ENCODE peak calls at places on chromosomes 1 and 21, in eight cellular contexts. P is mesendoderm, F is right atrium auricular region, W is IMR-90, A is small intestine, Y is body of pancreas, Q is HAP-1, E is mesenchymal stem cell. L is an unnamed sample. For H3K36me3, the result is how much of the 10 kb centered on the place peaks cover.

GRCh38 chr1:58434181-58434580 is 112.3 kb downstream of the OMA1 start:
- DNase-seq in E (no peak), Y (no peak), A (no peak), F (no peak), Q (no peak), P (no peak), W (no peak), L (no peak)

GRCh38 chr1:229607370-229607769 is 18.6 kb downstream of the TAF5L start:
- DNase-seq in A (no peak), Q (no peak), F (no peak), Y (no peak), P (no peak), E (no peak), W (no peak), L (no peak)

GRCh38 chr1:74652711-74653131 is 20.9 kb downstream of the ERICH3 start:
- DNase-seq in F (no peak), E (peak), P (no peak), A (no peak), Y (no peak), W (peak), Q (peak), L (no peak)

GRCh38 chr1:3971981-3972380 is 71.9 kb upstream of the C1orf174 start:
- DNase-seq in Q (no peak), E (no peak), Y (no peak), W (no peak), F (no peak), A (no peak), P (no peak), L (no peak)

GRCh38 chr21:41751621-41752020 is 15.2 kb downstream of the RIPK4 start:
- DNase-seq in F (no peak), E (no peak), A (peak), W (no peak), P (no peak), Q (no peak), Y (peak), L (no peak)

GRCh38 chr1:23585321-23586022 is 26.2 kb upstream of the ID3 start:
- DNase-seq in F (no peak), Q (no peak), A (no peak), Y (no peak), W (peak), E (peak), P (no peak), L (no peak)

GRCh38 chr1:19390166-19390850 is 78.2 kb downstream of the SLC66A1 start:
- DNase-seq in Q (no peak), P (no peak), F (no peak), E (no peak), Y (no peak), A (no peak), W (no peak), L (no peak)

GRCh38 chr1:206521002-206521585 is 13.8 kb downstream of the RASSF5 start:
- DNase-seq in Q (no peak), E (no peak), F (no peak), W (no peak), A (no peak), P (no peak), Y (peak), L (no peak)

GRCh38 chr1:176567190-176567794 is 104.3 kb downstream of the PAPPA2 start:
- DNase-seq in F (no peak), P (no peak), Y (no peak), A (no peak), E (peak), Q (no peak), W (peak), L (no peak)

GRCh38 chr1:119656410-119656955 is 8.4 kb upstream of the ZNF697 start:
- DNase-seq in Q (peak), W (no peak), A (no peak), F (no peak), P (no peak), Y (no peak), E (no peak), L (no peak)

GRCh38 chr1:198258491-198258890 is 101.7 kb downstream of the NEK7 start:
- DNase-seq in W (peak), P (no peak), F (no peak), A (no peak), E (peak), Y (no peak), Q (no peak), L (no peak)

GRCh38 chr1:173268261-173268660 is 61.1 kb upstream of the TNFSF4 start:
- DNase-seq in Y (no peak), E (no peak), P (no peak), A (no peak), Q (no peak), F (no peak), W (no peak), L (no peak)

GRCh38 chr1:53697671-53698380 is 41.1 kb downstream of the GLIS1 start:
- DNase-seq in E (peak), Y (no peak), Q (no peak), P (no peak), W (peak), F (no peak), A (no peak), L (no peak)

GRCh38 chr1:44835738-44836675 is 7.0 kb downstream of the PTCH2 start:
- DNase-seq in F (peak), P (peak), Q (peak), Y (peak), A (peak), E (peak), W (peak), L (peak)

GRCh38 chr1:212315184-212315583 is 30.0 kb downstream of the PPP2R5A start:
- DNase-seq in A (no peak), P (no peak), W (no peak), F (no peak), Q (no peak), E (no peak), Y (no peak), L (no peak)

GRCh38 chr1:30200161-30200560 is 523.2 kb downstream of the MATN1 start:
- DNase-seq in A (no peak), F (no peak), Y (no peak), W (no peak), P (no peak), E (no peak), Q (no peak), L (no peak)

GRCh38 chr1:55007626-55008025 is 8.9 kb downstream of the BSND start:
- DNase-seq in F (no peak), E (peak), P (no peak), Q (no peak), Y (no peak), W (peak), A (no peak), L (no peak)

GRCh38 chr1:109933856-109934711 is 23.4 kb downstream of the CSF1 start:
- DNase-seq in Y (no peak), E (peak), A (peak), P (no peak), Q (no peak), W (peak), F (no peak), L (no peak)

GRCh38 chr1:229452956-229453801 is 19.3 kb upstream of the ACTA1 start:
- DNase-seq in F (no peak), P (peak), A (peak), E (peak), Y (no peak), W (peak), Q (no peak), L (no peak)

GRCh38 chr1:78718566-78718965 is 68.9 kb downstream of the IFI44 start:
- DNase-seq in A (no peak), W (peak), F (no peak), Y (no peak), P (peak), Q (no peak), E (peak), L (no peak)

GRCh38 chr1:173477286-173478098 is at the start of gene PRDX6:
- DNase-seq in A (peak), W (peak), P (no peak), Y (peak), E (peak), F (peak), Q (no peak), L (peak)

GRCh38 chr1:199243423-199244061 is 604.7 kb downstream of the PTPRC start:
- DNase-seq in P (peak), F (no peak), Y (peak), A (peak), W (peak), E (peak), Q (peak), L (peak)

GRCh38 chr1:84947536-84948410 is 49.1 kb downstream of the MCOLN2 start:
- DNase-seq in W (no peak), A (no peak), E (peak), P (no peak), Y (no peak), F (no peak), Q (no peak), L (no peak)

GRCh38 chr1:230425252-230426061 is 675 bp downstream of the PGBD5 start:
- DNase-seq in E (peak), Y (peak), Q (no peak), W (no peak), F (no peak), A (no peak), P (no peak), L (no peak)

GRCh38 chr1:44909949-44910594 is 67.0 kb upstream of the PTCH2 start:
- DNase-seq in W (no peak), P (no peak), E (no peak), F (no peak), Y (no peak), Q (no peak), A (no peak), L (no peak)

GRCh38 chr1:218735436-218735835 is 390.3 kb downstream of the TGFB2 start:
- DNase-seq in E (no peak), Y (no peak), Q (no peak), P (no peak), A (no peak), W (peak), F (no peak), L (no peak)

DNA sequence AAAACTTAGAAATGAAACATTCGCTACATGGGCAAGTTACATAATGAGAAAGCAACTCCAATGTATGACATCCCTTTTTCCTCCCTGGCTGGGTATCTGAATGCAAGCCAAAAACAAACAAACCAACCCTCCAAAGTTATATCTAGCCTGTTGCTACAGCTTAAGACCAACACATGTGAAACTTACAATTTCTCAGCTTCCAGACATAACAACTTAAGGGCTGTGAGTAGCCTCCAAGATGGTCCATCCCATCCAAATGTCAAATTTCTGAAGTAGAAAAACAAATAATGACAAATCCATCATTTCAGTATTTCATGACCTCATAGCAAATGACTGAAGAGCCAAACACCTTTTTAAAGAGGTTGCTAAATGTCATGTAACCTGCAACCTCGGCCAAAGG is 19.9 kb downstream of the SETD4 start:
- DNase-seq in Q (no peak), P (no peak), Y (no peak), A (no peak), E (no peak), F (no peak), W (no peak), L (no peak)
- H3K36me3 ChIP-seq in Q (half or more), P (under half), Y (under half), A (under half), E (under half), F (half or more), W (under half), L (half or more)

GRCh38 chr1:223784541-223784940 is 61.2 kb downstream of the TP53BP2 start:
- DNase-seq in Q (no peak), E (no peak), Y (no peak), A (no peak), P (no peak), F (no peak), W (no peak), L (no peak)

GRCh38 chr1:223780926-223781325 is 64.8 kb downstream of the TP53BP2 start:
- DNase-seq in W (no peak), Y (no peak), F (no peak), Q (peak), E (no peak), A (no peak), P (no peak), L (no peak)

GRCh38 chr1:223780318-223780717 is 65.4 kb downstream of the TP53BP2 start:
- DNase-seq in P (no peak), W (no peak), F (no peak), Y (no peak), E (no peak), Q (no peak), A (no peak), L (no peak)

GRCh38 chr1:223785808-223786207 is 59.9 kb downstream of the TP53BP2 start:
- DNase-seq in Q (no peak), P (no peak), E (peak), Y (no peak), F (no peak), A (no peak), W (peak), L (no peak)

GRCh38 chr1:223783676-223784075 is 62.1 kb downstream of the TP53BP2 start:
- DNase-seq in F (no peak), Q (no peak), P (no peak), W (no peak), Y (no peak), A (no peak), E (no peak), L (no peak)
- H3K36me3 ChIP-seq in F (under half), Q (under half), P (under half), W (under half), Y (under half), A (under half), E (under half), L (under half)

DNA sequence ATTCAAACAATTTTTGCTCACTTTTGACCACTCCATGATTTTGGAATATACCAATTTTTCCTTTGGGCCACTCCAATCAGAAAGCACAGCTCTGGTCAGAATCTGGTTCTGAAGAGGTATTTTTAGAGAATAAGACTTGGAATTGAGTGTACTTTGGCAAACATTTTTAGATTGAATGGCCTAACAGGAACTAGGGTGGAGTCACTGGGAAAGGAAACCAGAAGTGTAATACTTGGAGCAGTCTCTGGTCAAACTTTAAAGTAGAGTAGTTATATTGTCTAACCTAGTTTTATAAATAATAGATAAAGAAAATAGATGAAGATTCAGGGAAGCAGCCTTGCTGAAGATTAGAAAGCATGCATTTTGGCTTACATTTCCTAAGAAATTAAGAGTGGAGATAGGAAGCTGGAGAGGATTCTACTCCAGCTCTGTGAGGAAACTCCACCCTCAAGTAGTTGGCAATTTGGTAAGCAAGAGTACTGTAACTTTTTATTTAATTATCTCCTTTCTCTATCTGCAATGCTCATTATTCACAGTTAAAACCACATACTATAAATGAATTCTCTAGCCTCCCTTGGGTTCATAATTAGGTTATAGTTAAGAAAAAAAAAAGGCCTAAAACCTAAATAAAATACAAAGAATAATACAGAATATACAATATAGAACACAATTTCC is 15.8 kb downstream of the STIL start:
- DNase-seq in P (no peak), Y (no peak), F (no peak), W (no peak), A (no peak), E (no peak), Q (no peak), L (no peak)
- H3K36me3 ChIP-seq in P (under half), Y (under half), F (under half), W (under half), A (under half), E (under half), Q (half or more), L (under half)

GRCh38 chr1:67821263-67821662 is 12.0 kb downstream of the GNG12 start:
- DNase-seq in F (no peak), Q (no peak), A (no peak), Y (no peak), W (no peak), P (no peak), E (no peak), L (no peak)
- H3K36me3 ChIP-seq in F (under half), Q (under half), A (under half), Y (under half), W (under half), P (under half), E (under half), L (under half)

GRCh38 chr1:25487628-25488027 is 55.8 kb upstream of the LDLRAP1 start:
- DNase-seq in E (no peak), W (no peak), Q (no peak), A (no peak), F (no peak), P (peak), Y (no peak), L (no peak)

GRCh38 chr1:25486602-25487001 is 55.9 kb downstream of the MACO1 start:
- DNase-seq in W (peak), Q (no peak), F (no peak), A (no peak), Y (no peak), E (peak), P (peak), L (no peak)

GRCh38 chr1:25494952-25495351 is 48.5 kb upstream of the LDLRAP1 start:
- DNase-seq in E (no peak), A (no peak), P (no peak), Q (no peak), F (no peak), Y (no peak), W (no peak), L (no peak)

GRCh38 chr1:25492323-25492722 is 51.1 kb upstream of the LDLRAP1 start:
- DNase-seq in W (no peak), A (no peak), F (no peak), E (no peak), Q (no peak), Y (no peak), P (peak), L (no peak)
- H3K36me3 ChIP-seq in W (under half), A (under half), F (half or more), E (under half), Q (under half), Y (under half), P (under half), L (under half)